ENCODE peak calls at places on chromosomes 7 and 10, in seven cellular contexts. One of them, this sample, is unnamed.

GRCh38 chr10:86344714-86345161 is 21.9 kb downstream of the GRID1 start:
- DNase-seq in Right ventricle myocardium superior: peak; percentile 32
- DNase-seq in lung microvascular endothelial cell: no peak
- DNase-seq in left kidney: no peak
- DNase-seq in neural progenitor cell: no peak
- DNase-seq in B cell: no peak
- DNase-seq in testis: no peak
- DNase-seq in this sample: peak; percentile 55

GRCh38 chr7:39527296-39527695 is 38.9 kb upstream of the YAE1 start:
- DNase-seq in Right ventricle myocardium superior: no peak
- DNase-seq in lung microvascular endothelial cell: peak; percentile 29
- DNase-seq in left kidney: no peak
- DNase-seq in testis: no peak
- DNase-seq in neural progenitor cell: no peak
- DNase-seq in B cell: no peak
- DNase-seq in this sample: no peak

GRCh38 chr10:59395984-59396383 is 33.6 kb upstream of the FAM13C start:
- DNase-seq in Right ventricle myocardium superior: no peak
- DNase-seq in lung microvascular endothelial cell: no peak
- DNase-seq in left kidney: no peak
- DNase-seq in B cell: no peak
- DNase-seq in neural progenitor cell: no peak
- DNase-seq in testis: no peak
- DNase-seq in this sample: no peak

GRCh38 chr7:70392282-70392681 is 739.7 kb upstream of the GALNT17 start:
- DNase-seq in neural progenitor cell: no peak
- DNase-seq in Right ventricle myocardium superior: no peak
- DNase-seq in lung microvascular endothelial cell: no peak
- DNase-seq in left kidney: no peak
- DNase-seq in B cell: no peak
- DNase-seq in testis: no peak
- DNase-seq in this sample: no peak

GRCh38 chr7:116227678-116228239 is 17.4 kb downstream of the TES start:
- DNase-seq in Right ventricle myocardium superior: no peak
- DNase-seq in left kidney: no peak
- DNase-seq in neural progenitor cell: no peak
- DNase-seq in lung microvascular endothelial cell: peak; percentile 39
- DNase-seq in testis: no peak
- DNase-seq in B cell: no peak
- DNase-seq in this sample: no peak

GRCh38 chr7:82109288-82109687 is 334.3 kb downstream of the CACNA2D1 start:
- DNase-seq in neural progenitor cell: no peak
- DNase-seq in B cell: no peak
- DNase-seq in Right ventricle myocardium superior: no peak
- DNase-seq in lung microvascular endothelial cell: peak; percentile 95
- DNase-seq in testis: no peak
- DNase-seq in left kidney: no peak
- DNase-seq in this sample: no peak

GRCh38 chr7:130921391-130922180 is 187.6 kb upstream of the KLF14 start:
- DNase-seq in left kidney: peak; percentile 96
- DNase-seq in lung microvascular endothelial cell: peak; percentile 88
- DNase-seq in Right ventricle myocardium superior: peak; percentile 74
- DNase-seq in B cell: no peak
- DNase-seq in testis: peak; percentile 67
- DNase-seq in neural progenitor cell: peak; percentile 90
- DNase-seq in this sample: no peak

GRCh38 chr7:128166603-128167315 is 74.3 kb upstream of the LEP start:
- DNase-seq in B cell: peak; percentile 38
- DNase-seq in testis: no peak
- DNase-seq in left kidney: peak; percentile 63
- DNase-seq in neural progenitor cell: peak; percentile 64
- DNase-seq in lung microvascular endothelial cell: no peak
- DNase-seq in Right ventricle myocardium superior: no peak
- DNase-seq in this sample: no peak

GRCh38 chr10:88401671-88402347 is 181.3 kb downstream of the RNLS start:
- DNase-seq in lung microvascular endothelial cell: peak; percentile 3
- DNase-seq in left kidney: no peak
- DNase-seq in B cell: no peak
- DNase-seq in Right ventricle myocardium superior: no peak
- DNase-seq in testis: no peak
- DNase-seq in neural progenitor cell: no peak
- DNase-seq in this sample: no peak

GRCh38 chr7:93119191-93119905 is 1.6 kb upstream of the SAMD9 start:
- DNase-seq in Right ventricle myocardium superior: no peak
- DNase-seq in testis: no peak
- DNase-seq in left kidney: no peak
- DNase-seq in B cell: no peak
- DNase-seq in neural progenitor cell: no peak
- DNase-seq in lung microvascular endothelial cell: no peak
- DNase-seq in this sample: peak; percentile 12

GRCh38 chr7:13540429-13540828 is 449.0 kb downstream of the ETV1 start:
- DNase-seq in lung microvascular endothelial cell: no peak
- DNase-seq in Right ventricle myocardium superior: no peak
- DNase-seq in B cell: no peak
- DNase-seq in testis: no peak
- DNase-seq in neural progenitor cell: no peak
- DNase-seq in left kidney: no peak
- DNase-seq in this sample: no peak

GRCh38 chr10:71694567-71694968 is 25.0 kb downstream of the C10orf105 start:
- DNase-seq in left kidney: no peak
- DNase-seq in testis: peak; percentile 41
- DNase-seq in Right ventricle myocardium superior: peak; percentile 60
- DNase-seq in neural progenitor cell: no peak
- DNase-seq in lung microvascular endothelial cell: peak; percentile 28
- DNase-seq in B cell: peak; percentile 86
- DNase-seq in this sample: no peak

GRCh38 chr7:134705716-134706115 is 59.1 kb downstream of the BPGM start:
- DNase-seq in B cell: no peak
- DNase-seq in testis: no peak
- DNase-seq in left kidney: no peak
- DNase-seq in neural progenitor cell: no peak
- DNase-seq in Right ventricle myocardium superior: no peak
- DNase-seq in lung microvascular endothelial cell: no peak
- DNase-seq in this sample: no peak

GRCh38 chr7:130290745-130291144 is 2.2 kb upstream of the CPA4 start:
- DNase-seq in Right ventricle myocardium superior: no peak
- DNase-seq in left kidney: no peak
- DNase-seq in testis: no peak
- DNase-seq in B cell: no peak
- DNase-seq in lung microvascular endothelial cell: peak; percentile 26
- DNase-seq in neural progenitor cell: no peak
- DNase-seq in this sample: no peak

GRCh38 chr10:125160856-125161569 is 650 bp upstream of the CTBP2 start:
- DNase-seq in neural progenitor cell: peak; percentile 97
- DNase-seq in B cell: peak; percentile 35
- DNase-seq in Right ventricle myocardium superior: peak; percentile 85
- DNase-seq in lung microvascular endothelial cell: peak; percentile 86
- DNase-seq in left kidney: peak; percentile 96
- DNase-seq in testis: peak; percentile 91
- DNase-seq in this sample: peak; percentile 84

GRCh38 chr7:117800841-117801240 is 72.4 kb downstream of the CTTNBP2 start:
- DNase-seq in testis: no peak
- DNase-seq in neural progenitor cell: no peak
- DNase-seq in B cell: no peak
- DNase-seq in lung microvascular endothelial cell: no peak
- DNase-seq in Right ventricle myocardium superior: no peak
- DNase-seq in left kidney: no peak
- DNase-seq in this sample: no peak

GRCh38 chr7:24152356-24152755 is 131.6 kb upstream of the NPY start:
- DNase-seq in neural progenitor cell: no peak
- DNase-seq in B cell: no peak
- DNase-seq in lung microvascular endothelial cell: no peak
- DNase-seq in left kidney: no peak
- DNase-seq in testis: no peak
- DNase-seq in Right ventricle myocardium superior: no peak
- DNase-seq in this sample: no peak

GRCh38 chr7:70458195-70458695 is 673.7 kb upstream of the GALNT17 start:
- DNase-seq in testis: no peak
- DNase-seq in lung microvascular endothelial cell: no peak
- DNase-seq in B cell: peak; percentile 3
- DNase-seq in neural progenitor cell: no peak
- DNase-seq in left kidney: peak; percentile 35
- DNase-seq in Right ventricle myocardium superior: no peak
- DNase-seq in this sample: no peak

GRCh38 chr10:51369903-51370302 is 295.6 kb downstream of the PRKG1 start:
- DNase-seq in B cell: no peak
- DNase-seq in testis: no peak
- DNase-seq in left kidney: no peak
- DNase-seq in lung microvascular endothelial cell: no peak
- DNase-seq in Right ventricle myocardium superior: no peak
- DNase-seq in neural progenitor cell: no peak
- DNase-seq in this sample: peak; percentile 11